ENCODE peak calls at places on chromosome 14, in four cellular contexts. Y, U, S and D are unnamed samples.
A peak's percentile ranks its signal among the peaks of the same experiment; 100 is the strongest.

GRCh38 chr14:76773188-76773885 is 12.1 kb downstream of the VASH1 start:
- DNase-seq in Y (peak; percentile 81), U (peak; percentile 69), S (no peak), D (no peak)

GRCh38 chr14:22084393-22085281 is 411.0 kb upstream of the OR4E1 start:
- DNase-seq in Y (peak; percentile 31), U (peak; percentile 27), S (peak; percentile 8), D (no peak)

GRCh38 chr14:71554959-71555612 is 377.1 kb upstream of the RGS6 start:
- DNase-seq in Y (no peak), U (no peak), S (peak; percentile 48), D (no peak)

GRCh38 chr14:69345402-69345801 is 52.7 kb downstream of the ERH start:
- DNase-seq in Y (no peak), U (no peak), S (no peak), D (no peak)

GRCh38 chr14:99463974-99464373 is 16.7 kb downstream of the SETD3 start:
- DNase-seq in Y (no peak), U (no peak), S (no peak), D (no peak)

GRCh38 chr14:65332141-65332871 is 80.2 kb upstream of the FUT8 start:
- DNase-seq in Y (no peak), U (no peak), S (no peak), D (no peak)

GRCh38 chr14:75452900-75453816 is 25.3 kb downstream of the JDP2 start:
- DNase-seq in Y (no peak), U (peak; percentile 39), S (no peak), D (peak; percentile 82)

GRCh38 chr14:102499401-102500189 is 10.0 kb downstream of the ANKRD9 start:
- DNase-seq in Y (no peak), U (no peak), S (no peak), D (no peak)

GRCh38 chr14:99320105-99320572 is 48.1 kb upstream of the BCL11B start:
- DNase-seq in Y (peak; percentile 68), U (peak; percentile 84), S (peak; percentile 39), D (peak; percentile 96)

GRCh38 chr14:31229009-31229408 is 21.4 kb upstream of the HECTD1 start:
- DNase-seq in Y (no peak), U (no peak), S (no peak), D (no peak)

GRCh38 chr14:42013560-42013959 is 406.9 kb downstream of the LRFN5 start:
- DNase-seq in Y (no peak), U (no peak), S (no peak), D (no peak)

GRCh38 chr14:36944307-36945010 is 227.9 kb downstream of the SLC25A21 start:
- DNase-seq in Y (peak; percentile 5), U (no peak), S (no peak), D (no peak)

GRCh38 chr14:39246618-39247017 is 12.9 kb downstream of the MIA2 start:
- DNase-seq in Y (no peak), U (no peak), S (no peak), D (no peak)

GRCh38 chr14:76760331-76761197 is 704 bp upstream of the VASH1 start:
- DNase-seq in Y (no peak), U (peak; percentile 3), S (no peak), D (no peak)

GRCh38 chr14:89507521-89507920 is 90.5 kb upstream of the FOXN3 start:
- DNase-seq in Y (no peak), U (no peak), S (peak; percentile 52), D (no peak)

GRCh38 chr14:21476526-21476924 is 234 bp downstream of the RAB2B start:
- DNase-seq in Y (peak; percentile 81), U (peak; percentile 83), S (no peak), D (no peak)

GRCh38 chr14:79825046-79825521 is 386.2 kb downstream of the DIO2 start:
- DNase-seq in Y (no peak), U (no peak), S (no peak), D (no peak)

GRCh38 chr14:57709909-57710308 is 156.0 kb downstream of the SLC35F4 start:
- DNase-seq in Y (no peak), U (no peak), S (no peak), D (no peak)

GRCh38 chr14:22333408-22334274 is 255.4 kb downstream of the DAD1 start:
- DNase-seq in Y (peak; percentile 56), U (no peak), S (no peak), D (no peak)

GRCh38 chr14:68305738-68306137 is 486.2 kb downstream of the RAD51B start:
- DNase-seq in Y (no peak), U (no peak), S (peak; percentile 78), D (no peak)

GRCh38 chr14:74843653-74844052 is 32.3 kb downstream of the PROX2 start:
- DNase-seq in Y (no peak), U (peak; percentile 59), S (no peak), D (no peak)

GRCh38 chr14:61462566-61463195 is 141.3 kb downstream of the PRKCH start:
- DNase-seq in Y (peak; percentile 58), U (peak; percentile 70), S (no peak), D (peak; percentile 45)

GRCh38 chr14:51304956-51305355 is 64.9 kb downstream of the TMX1 start:
- DNase-seq in Y (no peak), U (no peak), S (no peak), D (no peak)

GRCh38 chr14:99244299-99244959 is 27.6 kb downstream of the BCL11B start:
- DNase-seq in Y (no peak), U (no peak), S (no peak), D (no peak)

GRCh38 chr14:61399365-61399764 is 78.0 kb downstream of the PRKCH start:
- DNase-seq in Y (no peak), U (no peak), S (no peak), D (no peak)

GRCh38 chr14:102323102-102323501 is 3.6 kb downstream of the ZNF839 start:
- DNase-seq in Y (no peak), U (peak; percentile 70), S (no peak), D (no peak)

GRCh38 chr14:21090194-21090939 is 8.1 kb downstream of the ZNF219 start:
- DNase-seq in Y (no peak), U (peak; percentile 87), S (no peak), D (no peak)

GRCh38 chr14:55019968-55020554 is 6.8 kb downstream of the WDHD1 start:
- DNase-seq in Y (no peak), U (no peak), S (no peak), D (no peak)

GRCh38 chr14:30958555-30959407 is 66.7 kb upstream of the AP4S1 start:
- DNase-seq in Y (no peak), U (no peak), S (no peak), D (no peak)

GRCh38 chr14:22602853-22603252 is 4.8 kb downstream of the ABHD4 start:
- DNase-seq in Y (no peak), U (no peak), S (no peak), D (no peak)

GRCh38 chr14:33127531-33127930 is 188.9 kb downstream of the NPAS3 start:
- DNase-seq in Y (no peak), U (no peak), S (no peak), D (no peak)

GRCh38 chr14:86334355-86334754 is 804.4 kb downstream of the FLRT2 start:
- DNase-seq in Y (no peak), U (no peak), S (no peak), D (no peak)

GRCh38 chr14:23727566-23728335 is 91.6 kb downstream of the DHRS2 start:
- DNase-seq in Y (peak; percentile 39), U (peak; percentile 58), S (no peak), D (no peak)

GRCh38 chr14:75363570-75364227 is 64.1 kb upstream of the JDP2 start:
- DNase-seq in Y (no peak), U (no peak), S (no peak), D (no peak)

DNA sequence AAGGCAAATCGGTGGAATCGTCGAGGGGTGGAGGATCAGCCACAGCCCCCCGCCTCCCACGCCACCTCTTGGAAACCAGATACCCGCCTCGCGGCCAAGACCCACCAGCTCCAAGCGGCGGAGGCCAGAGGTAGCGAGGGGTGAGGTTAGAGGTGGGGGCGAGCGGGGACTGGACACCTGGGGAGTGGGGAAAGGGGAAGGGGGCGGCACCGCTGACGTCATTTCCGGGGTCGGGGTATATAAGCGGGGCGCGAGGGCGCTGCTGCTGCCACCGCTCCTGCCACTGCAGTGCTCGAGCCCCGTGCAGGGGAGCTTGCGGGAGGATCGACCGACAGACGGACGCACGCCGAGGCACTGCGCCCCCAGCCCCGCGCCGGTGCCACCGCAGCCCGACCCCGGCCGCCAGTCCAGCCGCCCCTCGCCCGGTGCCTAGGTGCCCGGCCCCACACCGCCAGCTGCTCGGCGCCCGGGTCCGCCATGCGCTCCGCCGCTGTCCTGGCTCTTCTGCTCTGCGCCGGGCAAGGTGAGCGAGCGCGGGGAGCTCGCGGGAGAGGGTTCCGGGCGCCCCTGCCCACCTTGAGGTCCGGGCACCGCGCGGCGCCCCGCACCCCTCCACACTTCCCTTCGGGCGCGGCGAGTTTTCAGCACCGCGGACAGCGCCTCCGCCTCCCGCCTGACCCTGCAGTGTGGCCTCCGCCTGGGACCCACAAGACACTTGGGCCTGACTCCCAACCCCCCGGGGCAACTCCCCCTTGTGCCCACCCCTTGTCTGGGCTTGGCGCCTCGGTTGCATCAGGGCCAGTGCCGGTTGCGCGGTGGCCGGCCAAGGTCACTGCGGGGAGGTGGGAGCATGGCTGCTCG is at the start of gene CHGA:
- DNase-seq in Y (peak; percentile 57), U (peak; percentile 98), S (no peak), D (peak; percentile 31)
- TF ChIP-seq NRF1 in Y (no peak), U (no peak), S (no peak), D (no peak)

GRCh38 chr14:78752789-78753188 is 582.6 kb downstream of the NRXN3 start:
- DNase-seq in Y (no peak), U (no peak), S (no peak), D (no peak)
- TF ChIP-seq NRF1 in Y (no peak), U (no peak), S (no peak), D (no peak)

DNA sequence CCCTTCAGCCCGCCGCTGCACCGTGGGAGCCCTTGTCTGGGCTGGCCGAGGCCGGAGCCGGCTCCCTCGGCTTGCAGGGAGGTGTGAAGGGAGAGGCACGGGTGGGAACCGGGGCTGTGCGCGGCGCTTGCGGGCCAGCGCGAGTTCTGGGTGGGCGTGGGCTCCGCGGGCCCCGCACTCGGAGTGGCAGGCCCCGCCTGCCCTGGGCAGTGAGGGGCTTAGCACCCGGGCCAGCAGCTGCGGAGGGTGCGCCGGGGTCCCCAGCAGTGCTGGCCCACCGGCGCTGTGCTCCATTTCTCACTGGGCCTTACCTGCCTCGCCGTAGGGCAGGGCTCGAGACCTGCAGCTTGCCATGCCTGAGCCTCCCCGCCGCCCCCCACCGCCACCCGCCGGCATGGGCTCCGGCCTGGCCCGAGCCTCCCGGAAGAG is 21.4 kb downstream of the TMEM121 start:
- DNase-seq in Y (no peak), U (no peak), S (no peak), D (no peak)
- TF ChIP-seq NRF1 in Y (no peak), U (no peak), S (no peak), D (no peak)

GRCh38 chr14:100828448-100828834 is 2.5 kb downstream of the MEG3 start:
- DNase-seq in Y (no peak), U (no peak), S (no peak), D (no peak)

GRCh38 chr14:100832311-100832960 is 6.5 kb downstream of the MEG3 start:
- DNase-seq in Y (no peak), U (no peak), S (no peak), D (no peak)

GRCh38 chr14:100827751-100828447 is 2.0 kb downstream of the MEG3 start:
- DNase-seq in Y (peak; percentile 20), U (no peak), S (no peak), D (no peak)

GRCh38 chr14:100827140-100827517 is 1.2 kb downstream of the MEG3 start:
- DNase-seq in Y (no peak), U (no peak), S (no peak), D (no peak)

DNA sequence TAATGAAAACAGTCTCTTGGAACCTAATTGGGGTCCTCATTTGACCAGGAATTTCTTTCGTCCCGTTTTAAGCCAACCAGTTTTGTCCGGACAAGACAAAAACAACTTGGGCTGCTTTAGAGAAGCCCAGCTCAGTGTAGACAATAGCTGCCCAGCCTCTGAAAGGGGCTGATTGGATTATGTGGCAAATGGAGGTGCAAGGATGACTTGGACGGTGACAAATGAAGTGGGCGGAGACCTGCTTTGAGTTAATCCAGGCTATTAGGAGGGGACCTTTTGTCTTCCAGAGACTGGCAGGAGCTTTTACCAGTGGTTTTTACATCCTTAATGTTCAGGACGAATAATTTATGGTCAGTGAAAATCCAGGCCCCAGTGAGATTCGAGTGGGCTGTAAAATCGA is 4.8 kb downstream of the MEG3 start:
- DNase-seq in Y (no peak), U (no peak), S (no peak), D (no peak)
- TF ChIP-seq NRF1 in Y (no peak), U (no peak), S (no peak), D (no peak)